ENCODE peak calls at places on chromosomes 13 and 19, in nine cellular contexts. One of them, this sample, is unnamed.
A peak's percentile ranks its signal among the peaks of the same experiment; 100 is the strongest.

GRCh38 chr13:44703371-44703770 is 127.2 kb upstream of the TSC22D1 start:
- DNase-seq in HFF-Myc: peak; percentile 36
- DNase-seq in GM23248: peak; percentile 76
- DNase-seq in CD8-positive, alpha-beta T cell: no peak
- DNase-seq in mucosa of descending colon: no peak
- DNase-seq in germinal center: no peak
- DNase-seq in RWPE1: no peak
- DNase-seq in neural crest cell: no peak
- DNase-seq in astrocyte of the hippocampus: peak; percentile 51
- DNase-seq in this sample: peak; percentile 86

GRCh38 chr19:45385392-45386221 is 15.2 kb upstream of the ERCC2 start:
- DNase-seq in neural crest cell: no peak
- DNase-seq in RWPE1: no peak
- DNase-seq in CD8-positive, alpha-beta T cell: no peak
- DNase-seq in GM23248: peak; percentile 48
- DNase-seq in HFF-Myc: no peak
- DNase-seq in mucosa of descending colon: no peak
- DNase-seq in astrocyte of the hippocampus: no peak
- DNase-seq in germinal center: no peak
- DNase-seq in this sample: no peak

GRCh38 chr19:6779204-6779603 is 6.7 kb downstream of the VAV1 start:
- DNase-seq in germinal center: no peak
- DNase-seq in CD8-positive, alpha-beta T cell: no peak
- DNase-seq in neural crest cell: no peak
- DNase-seq in HFF-Myc: no peak
- DNase-seq in RWPE1: no peak
- DNase-seq in astrocyte of the hippocampus: no peak
- DNase-seq in GM23248: peak; percentile 36
- DNase-seq in mucosa of descending colon: no peak
- DNase-seq in this sample: no peak

GRCh38 chr13:43242040-43242439 is 218.7 kb downstream of the DNAJC15 start:
- DNase-seq in CD8-positive, alpha-beta T cell: no peak
- DNase-seq in RWPE1: no peak
- DNase-seq in neural crest cell: no peak
- DNase-seq in mucosa of descending colon: no peak
- DNase-seq in GM23248: no peak
- DNase-seq in germinal center: no peak
- DNase-seq in astrocyte of the hippocampus: no peak
- DNase-seq in HFF-Myc: peak; percentile 61
- DNase-seq in this sample: no peak

GRCh38 chr13:114005206-114005720 is 31.4 kb upstream of the C13orf46 start:
- DNase-seq in germinal center: no peak
- DNase-seq in CD8-positive, alpha-beta T cell: no peak
- DNase-seq in RWPE1: no peak
- DNase-seq in GM23248: no peak
- DNase-seq in astrocyte of the hippocampus: no peak
- DNase-seq in HFF-Myc: no peak
- DNase-seq in mucosa of descending colon: no peak
- DNase-seq in neural crest cell: no peak
- DNase-seq in this sample: no peak

GRCh38 chr19:3319643-3320353 is 46.6 kb upstream of the NFIC start:
- DNase-seq in germinal center: no peak
- DNase-seq in neural crest cell: no peak
- DNase-seq in mucosa of descending colon: no peak
- DNase-seq in HFF-Myc: no peak
- DNase-seq in astrocyte of the hippocampus: peak; percentile 86
- DNase-seq in CD8-positive, alpha-beta T cell: no peak
- DNase-seq in GM23248: peak; percentile 81
- DNase-seq in RWPE1: no peak
- DNase-seq in this sample: peak; percentile 41

GRCh38 chr19:35362261-35363000 is 4.2 kb downstream of the FFAR3 start:
- DNase-seq in neural crest cell: no peak
- DNase-seq in HFF-Myc: no peak
- DNase-seq in CD8-positive, alpha-beta T cell: no peak
- DNase-seq in GM23248: no peak
- DNase-seq in germinal center: no peak
- DNase-seq in astrocyte of the hippocampus: no peak
- DNase-seq in mucosa of descending colon: no peak
- DNase-seq in RWPE1: no peak
- DNase-seq in this sample: no peak

GRCh38 chr19:45187421-45188100 is 9.0 kb downstream of the BLOC1S3 start:
- DNase-seq in neural crest cell: no peak
- DNase-seq in GM23248: peak; percentile 29
- DNase-seq in CD8-positive, alpha-beta T cell: peak; percentile 25
- DNase-seq in mucosa of descending colon: no peak
- DNase-seq in germinal center: peak; percentile 81
- DNase-seq in HFF-Myc: no peak
- DNase-seq in RWPE1: peak; percentile 34
- DNase-seq in astrocyte of the hippocampus: no peak
- DNase-seq in this sample: no peak

GRCh38 chr13:73059460-73060250 is 850 bp downstream of the KLF5 start:
- DNase-seq in astrocyte of the hippocampus: peak; percentile 83
- DNase-seq in mucosa of descending colon: no peak
- DNase-seq in HFF-Myc: no peak
- DNase-seq in RWPE1: no peak
- DNase-seq in CD8-positive, alpha-beta T cell: peak; percentile 41
- DNase-seq in germinal center: peak; percentile 54
- DNase-seq in GM23248: peak; percentile 62
- DNase-seq in neural crest cell: peak; percentile 31
- DNase-seq in this sample: peak; percentile 15

GRCh38 chr19:33736158-33736557 is 60.5 kb upstream of the KCTD15 start:
- DNase-seq in RWPE1: no peak
- DNase-seq in HFF-Myc: no peak
- DNase-seq in astrocyte of the hippocampus: no peak
- DNase-seq in germinal center: no peak
- DNase-seq in mucosa of descending colon: no peak
- DNase-seq in GM23248: no peak
- DNase-seq in CD8-positive, alpha-beta T cell: no peak
- DNase-seq in neural crest cell: no peak
- DNase-seq in this sample: no peak

GRCh38 chr13:79307866-79308298 is 98.2 kb downstream of the RBM26 start:
- DNase-seq in mucosa of descending colon: no peak
- DNase-seq in HFF-Myc: peak; percentile 2
- DNase-seq in GM23248: peak; percentile 57
- DNase-seq in astrocyte of the hippocampus: peak; percentile 16
- DNase-seq in CD8-positive, alpha-beta T cell: no peak
- DNase-seq in neural crest cell: no peak
- DNase-seq in germinal center: no peak
- DNase-seq in RWPE1: no peak
- DNase-seq in this sample: no peak

GRCh38 chr19:38172001-38172400 is 52.0 kb downstream of the DPF1 start:
- DNase-seq in GM23248: no peak
- DNase-seq in neural crest cell: no peak
- DNase-seq in HFF-Myc: no peak
- DNase-seq in CD8-positive, alpha-beta T cell: no peak
- DNase-seq in mucosa of descending colon: no peak
- DNase-seq in astrocyte of the hippocampus: no peak
- DNase-seq in germinal center: no peak
- DNase-seq in RWPE1: no peak
- DNase-seq in this sample: no peak

GRCh38 chr13:42769650-42770049 is 11.7 kb upstream of the FAM216B start:
- DNase-seq in astrocyte of the hippocampus: no peak
- DNase-seq in HFF-Myc: no peak
- DNase-seq in GM23248: peak; percentile 33
- DNase-seq in germinal center: no peak
- DNase-seq in neural crest cell: no peak
- DNase-seq in mucosa of descending colon: no peak
- DNase-seq in CD8-positive, alpha-beta T cell: no peak
- DNase-seq in RWPE1: no peak
- DNase-seq in this sample: no peak

GRCh38 chr19:4456566-4456842 is 1.1 kb downstream of the UBXN6 start:
- DNase-seq in GM23248: peak; percentile 89
- DNase-seq in mucosa of descending colon: no peak
- DNase-seq in astrocyte of the hippocampus: peak; percentile 74
- DNase-seq in neural crest cell: no peak
- DNase-seq in germinal center: no peak
- DNase-seq in CD8-positive, alpha-beta T cell: no peak
- DNase-seq in RWPE1: peak; percentile 52
- DNase-seq in HFF-Myc: no peak
- DNase-seq in this sample: peak; percentile 74

GRCh38 chr13:33722216-33722900 is 95.6 kb upstream of the RFC3 start:
- DNase-seq in HFF-Myc: no peak
- DNase-seq in RWPE1: no peak
- DNase-seq in germinal center: no peak
- DNase-seq in neural crest cell: no peak
- DNase-seq in mucosa of descending colon: no peak
- DNase-seq in CD8-positive, alpha-beta T cell: no peak
- DNase-seq in GM23248: peak; percentile 41
- DNase-seq in astrocyte of the hippocampus: no peak
- DNase-seq in this sample: peak; percentile 9

GRCh38 chr19:5915782-5916165 is 1.7 kb downstream of the CAPS start:
- DNase-seq in RWPE1: no peak
- DNase-seq in mucosa of descending colon: no peak
- DNase-seq in HFF-Myc: no peak
- DNase-seq in GM23248: no peak
- DNase-seq in neural crest cell: no peak
- DNase-seq in CD8-positive, alpha-beta T cell: no peak
- DNase-seq in germinal center: no peak
- DNase-seq in astrocyte of the hippocampus: no peak
- DNase-seq in this sample: no peak

GRCh38 chr19:41808663-41809566 is 12.5 kb downstream of the CEACAM3 start:
- DNase-seq in astrocyte of the hippocampus: no peak
- DNase-seq in HFF-Myc: no peak
- DNase-seq in CD8-positive, alpha-beta T cell: no peak
- DNase-seq in RWPE1: no peak
- DNase-seq in neural crest cell: no peak
- DNase-seq in mucosa of descending colon: no peak
- DNase-seq in GM23248: no peak
- DNase-seq in germinal center: no peak
- DNase-seq in this sample: no peak

GRCh38 chr13:80251403-80251802 is 89.5 kb downstream of the SPRY2 start:
- DNase-seq in astrocyte of the hippocampus: peak; percentile 20
- DNase-seq in mucosa of descending colon: peak; percentile 29
- DNase-seq in CD8-positive, alpha-beta T cell: no peak
- DNase-seq in HFF-Myc: peak; percentile 59
- DNase-seq in GM23248: peak; percentile 17
- DNase-seq in germinal center: no peak
- DNase-seq in RWPE1: peak; percentile 5
- DNase-seq in neural crest cell: no peak
- DNase-seq in this sample: peak; percentile 23

GRCh38 chr13:79915386-79915785 is 425.5 kb downstream of the SPRY2 start:
- DNase-seq in HFF-Myc: peak; percentile 83
- DNase-seq in germinal center: no peak
- DNase-seq in GM23248: no peak
- DNase-seq in CD8-positive, alpha-beta T cell: no peak
- DNase-seq in astrocyte of the hippocampus: no peak
- DNase-seq in neural crest cell: no peak
- DNase-seq in RWPE1: no peak
- DNase-seq in mucosa of descending colon: no peak
- DNase-seq in this sample: no peak

GRCh38 chr19:10193666-10194499 is 870 bp downstream of the DNMT1 start:
- DNase-seq in neural crest cell: no peak
- DNase-seq in HFF-Myc: no peak
- DNase-seq in GM23248: peak; percentile 88
- DNase-seq in CD8-positive, alpha-beta T cell: no peak
- DNase-seq in astrocyte of the hippocampus: peak; percentile 60
- DNase-seq in germinal center: peak; percentile 18
- DNase-seq in RWPE1: peak; percentile 71
- DNase-seq in mucosa of descending colon: no peak
- DNase-seq in this sample: peak; percentile 58

GRCh38 chr19:42148270-42148669 is 16.0 kb upstream of the POU2F2 start:
- DNase-seq in RWPE1: no peak
- DNase-seq in HFF-Myc: no peak
- DNase-seq in astrocyte of the hippocampus: no peak
- DNase-seq in mucosa of descending colon: no peak
- DNase-seq in germinal center: no peak
- DNase-seq in neural crest cell: no peak
- DNase-seq in CD8-positive, alpha-beta T cell: peak; percentile 25
- DNase-seq in GM23248: no peak
- DNase-seq in this sample: no peak

GRCh38 chr19:34996978-34997640 is 3.0 kb upstream of the GRAMD1A start:
- DNase-seq in CD8-positive, alpha-beta T cell: peak; percentile 25
- DNase-seq in germinal center: no peak
- DNase-seq in neural crest cell: no peak
- DNase-seq in RWPE1: no peak
- DNase-seq in mucosa of descending colon: no peak
- DNase-seq in astrocyte of the hippocampus: no peak
- DNase-seq in HFF-Myc: no peak
- DNase-seq in GM23248: no peak
- DNase-seq in this sample: no peak

GRCh38 chr19:14370169-14370998 is 10.9 kb upstream of the ADGRE5 start:
- DNase-seq in germinal center: peak; percentile 23
- DNase-seq in RWPE1: no peak
- DNase-seq in HFF-Myc: no peak
- DNase-seq in neural crest cell: no peak
- DNase-seq in CD8-positive, alpha-beta T cell: peak; percentile 62
- DNase-seq in astrocyte of the hippocampus: peak; percentile 32
- DNase-seq in GM23248: peak; percentile 32
- DNase-seq in mucosa of descending colon: no peak
- DNase-seq in this sample: no peak

GRCh38 chr19:20278342-20278741 is 111.3 kb downstream of the ZNF486 start:
- DNase-seq in germinal center: peak; percentile 2
- DNase-seq in neural crest cell: peak; percentile 2
- DNase-seq in astrocyte of the hippocampus: peak; percentile 46
- DNase-seq in RWPE1: no peak
- DNase-seq in mucosa of descending colon: no peak
- DNase-seq in HFF-Myc: no peak
- DNase-seq in GM23248: peak; percentile 71
- DNase-seq in CD8-positive, alpha-beta T cell: no peak
- DNase-seq in this sample: no peak

GRCh38 chr19:29620931-29621351 is 14.9 kb downstream of the POP4 start:
- DNase-seq in GM23248: no peak
- DNase-seq in mucosa of descending colon: no peak
- DNase-seq in RWPE1: no peak
- DNase-seq in germinal center: no peak
- DNase-seq in neural crest cell: no peak
- DNase-seq in astrocyte of the hippocampus: no peak
- DNase-seq in HFF-Myc: no peak
- DNase-seq in CD8-positive, alpha-beta T cell: peak; percentile 48
- DNase-seq in this sample: no peak

GRCh38 chr19:19552811-19553210 is 14.7 kb downstream of the CILP2 start:
- DNase-seq in neural crest cell: peak; percentile 63
- DNase-seq in germinal center: peak; percentile 43
- DNase-seq in RWPE1: peak; percentile 57
- DNase-seq in GM23248: peak; percentile 55
- DNase-seq in CD8-positive, alpha-beta T cell: peak; percentile 28
- DNase-seq in astrocyte of the hippocampus: peak; percentile 74
- DNase-seq in HFF-Myc: no peak
- DNase-seq in mucosa of descending colon: peak; percentile 62
- DNase-seq in this sample: peak; percentile 36

GRCh38 chr19:45667620-45668341 is at the start of gene GIPR:
- DNase-seq in CD8-positive, alpha-beta T cell: peak; percentile 60
- DNase-seq in GM23248: peak; percentile 72
- DNase-seq in neural crest cell: peak; percentile 47
- DNase-seq in mucosa of descending colon: peak; percentile 78
- DNase-seq in RWPE1: peak; percentile 26
- DNase-seq in astrocyte of the hippocampus: peak; percentile 24
- DNase-seq in HFF-Myc: no peak
- DNase-seq in germinal center: peak; percentile 67
- DNase-seq in this sample: peak; percentile 8

GRCh38 chr19:14526423-14526822 is 3.0 kb upstream of the TECR start:
- DNase-seq in astrocyte of the hippocampus: no peak
- DNase-seq in mucosa of descending colon: no peak
- DNase-seq in HFF-Myc: no peak
- DNase-seq in GM23248: no peak
- DNase-seq in germinal center: no peak
- DNase-seq in RWPE1: no peak
- DNase-seq in CD8-positive, alpha-beta T cell: no peak
- DNase-seq in neural crest cell: no peak
- DNase-seq in this sample: no peak

GRCh38 chr13:49622174-49622946 is 5.9 kb upstream of the ARL11 start:
- DNase-seq in GM23248: no peak
- DNase-seq in RWPE1: no peak
- DNase-seq in mucosa of descending colon: no peak
- DNase-seq in germinal center: no peak
- DNase-seq in HFF-Myc: no peak
- DNase-seq in CD8-positive, alpha-beta T cell: no peak
- DNase-seq in astrocyte of the hippocampus: no peak
- DNase-seq in neural crest cell: no peak
- DNase-seq in this sample: no peak